ENCODE peak calls at places on chromosomes 7 and 10, in seven cellular contexts. P is A549, K is ovary, I is H1, S is tibial nerve, U is suprapubic skin, B is upper lobe of left lung. C is an unnamed sample. For H3K4me1, the result is how much of the 10 kb centered on the place peaks cover.

GRCh38 chr7:136976504-136977251 is 108.2 kb downstream of the CHRM2 start:
- DNase-seq in I (no peak), B (no peak), S (no peak), U (no peak), K (no peak), P (no peak), C (no peak)

GRCh38 chr10:70265032-70265689 is 18.6 kb downstream of the NPFFR1 start:
- DNase-seq in U (no peak), I (peak), B (peak), S (no peak), P (no peak), K (no peak), C (no peak)

GRCh38 chr10:4246881-4247358 is 461.9 kb upstream of the KLF6 start:
- DNase-seq in P (no peak), U (no peak), B (no peak), S (no peak), I (no peak), K (no peak), C (no peak)

GRCh38 chr7:156629873-156630272 is 10.7 kb upstream of the RNF32 start:
- DNase-seq in U (no peak), I (no peak), S (no peak), B (no peak), P (no peak), K (no peak), C (no peak)

GRCh38 chr7:381211-382117 is 91.5 kb downstream of the FOXL3 start:
- DNase-seq in I (no peak), S (no peak), U (no peak), P (no peak), B (peak), K (peak), C (peak)

GRCh38 chr10:101744267-101744666 is 31.6 kb downstream of the FGF8 start:
- DNase-seq in P (no peak), S (no peak), B (no peak), K (no peak), U (no peak), I (no peak), C (no peak)

GRCh38 chr7:105493928-105494325 is 28.1 kb downstream of the PUS7 start:
- DNase-seq in B (peak), U (no peak), K (peak), P (no peak), I (no peak), S (no peak), C (peak)

GRCh38 chr7:11776083-11776482 is 55.9 kb downstream of the THSD7A start:
- DNase-seq in P (no peak), S (no peak), U (no peak), B (no peak), I (no peak), K (no peak), C (no peak)

GRCh38 chr7:47496064-47496665 is 85.7 kb downstream of the TNS3 start:
- DNase-seq in B (no peak), S (no peak), U (no peak), I (no peak), K (no peak), P (no peak), C (no peak)

GRCh38 chr7:139482662-139483466 is 609 bp downstream of the KLRG2 start:
- DNase-seq in U (no peak), P (no peak), S (no peak), K (no peak), I (peak), B (no peak), C (no peak)

GRCh38 chr10:24465124-24465874 is 256.4 kb downstream of the KIAA1217 start:
- DNase-seq in P (no peak), S (no peak), K (no peak), B (peak), U (no peak), I (no peak), C (peak)

GRCh38 chr10:92849234-92849525 is 860 bp downstream of the EXOC6 start:
- DNase-seq in P (peak), B (no peak), I (no peak), K (no peak), S (no peak), U (no peak), C (no peak)

GRCh38 chr10:60572511-60573194 is 183.0 kb upstream of the ANK3 start:
- DNase-seq in K (peak), B (no peak), U (no peak), S (no peak), P (no peak), I (no peak), C (peak)

GRCh38 chr10:53957401-53957800 is 843.6 kb downstream of the PCDH15 start:
- DNase-seq in S (no peak), B (no peak), U (no peak), I (no peak), K (no peak), P (no peak), C (no peak)

GRCh38 chr7:1663857-1664651 is 6.0 kb upstream of the ELFN1 start:
- DNase-seq in S (no peak), I (peak), P (no peak), U (peak), K (peak), B (no peak), C (no peak)

GRCh38 chr7:1666251-1666778 is 3.8 kb upstream of the ELFN1 start:
- DNase-seq in I (peak), S (no peak), K (peak), U (peak), B (no peak), P (peak), C (no peak)

GRCh38 chr7:1665721-1666250 is 4.3 kb upstream of the ELFN1 start:
- DNase-seq in B (no peak), S (no peak), K (peak), P (no peak), I (peak), U (peak), C (no peak)

GRCh38 chr7:1663243-1663642 is 6.8 kb upstream of the ELFN1 start:
- DNase-seq in S (no peak), P (no peak), B (no peak), I (no peak), K (peak), U (peak), C (no peak)

GRCh38 chr7:1664711-1665591 is 5.1 kb upstream of the ELFN1 start:
- DNase-seq in B (no peak), U (peak), I (peak), P (peak), S (no peak), K (peak), C (peak)
- TF ChIP-seq EP300 in B (no peak), U (no peak), I (no peak), P (no peak), S (no peak), K (no peak), C (no peak)

GRCh38 chr7:159141159-159141558 is 3.5 kb downstream of the VIPR2 start:
- DNase-seq in I (peak), U (no peak), P (no peak), B (no peak), S (no peak), K (no peak), C (peak)
- H3K4me1 ChIP-seq in I (under half), U (under half), P (under half), B (under half), S (under half), K (under half), C (under half)

GRCh38 chr7:30168800-30169584 is 34.2 kb downstream of the MTURN start:
- DNase-seq in B (no peak), I (no peak), S (no peak), U (no peak), K (peak), P (peak), C (no peak)
- H3K4me3 ChIP-seq in B (no peak), I (no peak), S (no peak), U (no peak), K (no peak), P (no peak), C (no peak)

DNA sequence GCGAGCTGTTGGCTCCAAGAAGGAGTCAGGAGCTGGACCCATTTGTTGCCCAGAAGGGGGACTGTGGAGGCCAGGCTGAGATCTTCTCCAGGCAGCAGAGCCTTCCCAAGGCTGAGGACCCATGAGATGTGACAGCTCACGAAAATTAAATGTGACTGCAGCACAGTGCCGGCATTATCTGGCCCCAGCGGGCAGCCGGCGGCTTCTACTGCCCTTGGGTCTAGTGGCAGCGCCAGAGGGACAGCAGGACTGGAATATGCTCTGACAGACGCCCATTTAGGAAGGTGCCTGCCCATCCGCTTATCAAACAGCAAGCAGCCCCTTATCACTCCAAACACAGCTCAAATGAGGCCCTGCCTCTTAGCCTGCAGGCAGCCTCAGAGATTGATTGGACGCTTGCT is 122.9 kb upstream of the LYZL2 start:
- DNase-seq in U (no peak), K (no peak), I (no peak), S (no peak), P (no peak), B (no peak), C (no peak)
- TF ChIP-seq EP300 in U (no peak), K (no peak), I (no peak), S (no peak), P (no peak), B (no peak), C (no peak)

GRCh38 chr7:150564045-150564444 is 3.1 kb upstream of the GIMAP4 start:
- DNase-seq in B (no peak), S (no peak), U (no peak), P (no peak), K (no peak), I (no peak), C (no peak)

GRCh38 chr7:150565239-150565638 is 2.0 kb upstream of the GIMAP4 start:
- DNase-seq in S (no peak), P (no peak), B (no peak), I (no peak), U (no peak), K (no peak), C (no peak)

GRCh38 chr7:150556521-150557138 is 10.6 kb upstream of the GIMAP4 start:
- DNase-seq in B (no peak), P (no peak), S (no peak), U (no peak), K (no peak), I (no peak), C (no peak)

GRCh38 chr7:150562919-150563318 is 4.3 kb upstream of the GIMAP4 start:
- DNase-seq in B (no peak), I (no peak), S (no peak), K (no peak), P (no peak), U (no peak), C (no peak)

GRCh38 chr7:150560486-150560885 is 6.7 kb upstream of the GIMAP4 start:
- DNase-seq in S (no peak), P (no peak), I (no peak), K (no peak), B (no peak), U (no peak), C (no peak)
- H3K4me1 ChIP-seq in S (under half), P (under half), I (under half), K (under half), B (under half), U (under half), C (under half)

GRCh38 chr7:8441106-8441590 is 7.7 kb downstream of the NXPH1 start:
- DNase-seq in K (no peak), I (peak), B (no peak), U (no peak), S (no peak), P (no peak), C (no peak)
- H3K4me3 ChIP-seq in K (no peak), I (peak), B (no peak), U (no peak), S (no peak), P (no peak), C (no peak)

C was measured in stomach.